ENCODE peak calls at places on chromosomes 12 and 14, in four cellular contexts. E is trophoblast cell, S is neuronal stem cell, Y is PC-3. V is an unnamed sample.

GRCh38 chr12:112828534-112828933 is 37.0 kb downstream of the RPH3A start:
- DNase-seq in E (no peak), S (no peak), Y (no peak), V (no peak)

GRCh38 chr12:93079976-93080375 is 150.9 kb upstream of the EEA1 start:
- DNase-seq in E (no peak), S (no peak), Y (no peak), V (no peak)

GRCh38 chr12:97131220-97131981 is 224.3 kb downstream of the NEDD1 start:
- DNase-seq in S (peak; percentile 87), E (peak; percentile 5), Y (no peak), V (no peak)

GRCh38 chr12:113528606-113529005 is 56.9 kb upstream of the LHX5 start:
- DNase-seq in S (no peak), Y (no peak), E (no peak), V (no peak)

GRCh38 chr14:64092940-64093339 is 201.2 kb downstream of the ESR2 start:
- DNase-seq in S (no peak), Y (peak; percentile 57), E (no peak), V (no peak)

GRCh38 chr14:80987235-80988032 is 32.0 kb downstream of the TSHR start:
- DNase-seq in E (peak; percentile 71), Y (peak; percentile 87), S (peak; percentile 61), V (peak; percentile 73)

GRCh38 chr14:54818201-54819133 is 84.2 kb downstream of the GCH1 start:
- DNase-seq in S (no peak), E (peak; percentile 60), Y (peak; percentile 85), V (peak; percentile 20)

GRCh38 chr12:109134186-109134917 is 18.0 kb downstream of the ACACB start:
- DNase-seq in S (no peak), E (peak; percentile 36), Y (peak; percentile 63), V (no peak)

GRCh38 chr14:23617539-23617938 is 18.6 kb upstream of the DHRS2 start:
- DNase-seq in E (no peak), Y (no peak), S (no peak), V (no peak)

GRCh38 chr12:117134059-117134458 is 34.8 kb upstream of the TESC start:
- DNase-seq in S (no peak), E (no peak), Y (no peak), V (peak; percentile 24)

GRCh38 chr12:55651314-55651703 is 14.6 kb downstream of the OR10P1 start:
- DNase-seq in Y (no peak), E (no peak), S (no peak), V (no peak)

GRCh38 chr12:91835693-91836092 is 310.0 kb downstream of the BTG1 start:
- DNase-seq in E (no peak), Y (no peak), S (no peak), V (no peak)

GRCh38 chr12:95216704-95217376 is 427 bp downstream of the FGD6 start:
- DNase-seq in Y (peak; percentile 64), E (peak; percentile 40), S (no peak), V (peak; percentile 61)

GRCh38 chr12:19130224-19131019 is 889 bp downstream of the PLEKHA5 start:
- DNase-seq in E (no peak), Y (peak; percentile 27), S (peak; percentile 33), V (peak; percentile 44)

GRCh38 chr12:98422809-98423208 is 92.6 kb upstream of the TMPO start:
- DNase-seq in E (no peak), Y (peak; percentile 42), S (no peak), V (peak; percentile 33)

GRCh38 chr12:83710851-83711250 is 1024.1 kb downstream of the TMTC2 start:
- DNase-seq in S (no peak), Y (no peak), E (no peak), V (no peak)

GRCh38 chr14:56268653-56269052 is 150.4 kb downstream of the PELI2 start:
- DNase-seq in S (no peak), Y (no peak), E (no peak), V (no peak)

GRCh38 chr12:51372021-51372420 is 19.2 kb downstream of the GALNT6 start:
- DNase-seq in S (no peak), E (no peak), Y (peak; percentile 36), V (no peak)

GRCh38 chr12:51368640-51369517 is 22.3 kb downstream of the GALNT6 start:
- DNase-seq in Y (no peak), E (no peak), S (no peak), V (peak; percentile 74)

GRCh38 chr12:51371295-51371953 is 19.8 kb downstream of the GALNT6 start:
- DNase-seq in E (peak; percentile 91), Y (peak; percentile 98), S (peak; percentile 86), V (peak; percentile 96)

GRCh38 chr12:51370667-51371066 is 20.5 kb downstream of the GALNT6 start:
- DNase-seq in Y (no peak), E (no peak), S (no peak), V (no peak)

GRCh38 chr12:51369581-51369980 is 21.6 kb downstream of the GALNT6 start:
- DNase-seq in S (no peak), E (no peak), Y (no peak), V (no peak)
- H3K4me1 ChIP-seq in S (peaks cover 4% of the 10 kb centered on the region), E (peaks cover 22% of the 10 kb centered on the region), Y (peaks cover 42% of the 10 kb centered on the region), V (peaks cover 48% of the 10 kb centered on the region)

GRCh38 chr12:87160848-87161601 is 868.2 kb downstream of the C12orf50 start:
- DNase-seq in S (no peak), Y (peak; percentile 94), E (no peak), V (no peak)

GRCh38 chr12:87165733-87166375 is 863.3 kb downstream of the C12orf50 start:
- DNase-seq in S (no peak), E (no peak), Y (no peak), V (no peak)

GRCh38 chr12:87157791-87158190 is 871.4 kb downstream of the C12orf50 start:
- DNase-seq in Y (peak; percentile 95), E (peak; percentile 60), S (no peak), V (no peak)

DNA sequence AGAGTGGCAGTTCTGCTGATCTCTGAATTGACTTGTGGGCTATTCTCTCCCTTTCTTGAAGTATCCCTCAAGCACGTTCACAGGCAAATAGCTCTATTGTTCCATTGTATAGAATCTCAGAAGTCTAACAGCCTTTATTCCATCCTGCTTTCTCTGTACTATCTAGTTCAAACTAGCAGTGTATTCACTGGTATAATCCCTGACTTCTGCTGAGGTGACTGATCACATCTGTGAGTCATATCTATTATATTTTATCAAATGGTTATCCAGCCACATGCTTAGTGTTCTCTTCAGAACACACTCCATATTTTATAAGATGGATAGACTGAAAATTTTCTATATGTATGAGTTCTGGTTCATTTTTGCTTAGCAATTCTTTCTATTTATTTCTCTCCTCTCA is 866.1 kb downstream of the C12orf50 start:
- DNase-seq in S (no peak), E (no peak), Y (no peak), V (no peak)
- H3K4me2 ChIP-seq in S (no peak overlapping the region), E (no peak overlapping the region), Y (no peak overlapping the region), V (no peak overlapping the region)

GRCh38 chr14:79712302-79712950 is 498.9 kb downstream of the DIO2 start:
- DNase-seq in E (no peak), S (no peak), Y (no peak), V (no peak)
- H3K4me1 ChIP-seq in E (no peaks in the 10 kb centered on the region), S (peaks cover 4% of the 10 kb centered on the region), Y (peaks cover 15% of the 10 kb centered on the region), V (no peaks in the 10 kb centered on the region)

DNA sequence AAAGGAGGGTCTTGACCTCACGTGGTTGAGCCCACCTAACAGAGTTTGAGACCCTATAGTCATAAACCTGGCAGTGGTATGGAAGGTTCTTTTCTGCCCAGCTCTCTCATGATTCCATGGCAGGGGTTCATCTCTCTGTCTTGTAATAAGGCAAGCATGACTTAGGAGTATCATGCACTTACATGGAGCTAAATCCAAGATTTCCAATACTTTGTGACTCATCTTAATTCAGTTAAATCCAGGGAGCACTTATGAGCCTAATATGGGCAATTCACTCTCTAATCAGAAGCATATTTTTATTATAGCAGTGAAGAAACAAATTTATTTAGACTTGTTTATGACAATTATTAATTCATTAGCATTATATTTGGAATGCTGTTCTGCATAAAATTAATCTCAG is 131.8 kb upstream of the CPSF6 start:
- DNase-seq in Y (no peak), E (no peak), S (no peak), V (no peak)
- H3K4me2 ChIP-seq in Y (no peak overlapping the region), E (no peak overlapping the region), S (no peak overlapping the region), V (no peak overlapping the region)

GRCh38 chr14:103526247-103526913 is 2.6 kb upstream of the TRMT61A start:
- DNase-seq in Y (no peak), S (no peak), E (no peak), V (no peak)

GRCh38 chr14:103527408-103528157 is 1.4 kb upstream of the TRMT61A start:
- DNase-seq in Y (no peak), E (no peak), S (no peak), V (no peak)

GRCh38 chr14:103528158-103528511 is 861 bp upstream of the TRMT61A start:
- DNase-seq in E (no peak), S (no peak), Y (no peak), V (no peak)

GRCh38 chr14:103528512-103529382 is at the start of gene TRMT61A:
- DNase-seq in Y (peak; percentile 85), S (peak; percentile 75), E (peak; percentile 51), V (peak; percentile 49)

DNA sequence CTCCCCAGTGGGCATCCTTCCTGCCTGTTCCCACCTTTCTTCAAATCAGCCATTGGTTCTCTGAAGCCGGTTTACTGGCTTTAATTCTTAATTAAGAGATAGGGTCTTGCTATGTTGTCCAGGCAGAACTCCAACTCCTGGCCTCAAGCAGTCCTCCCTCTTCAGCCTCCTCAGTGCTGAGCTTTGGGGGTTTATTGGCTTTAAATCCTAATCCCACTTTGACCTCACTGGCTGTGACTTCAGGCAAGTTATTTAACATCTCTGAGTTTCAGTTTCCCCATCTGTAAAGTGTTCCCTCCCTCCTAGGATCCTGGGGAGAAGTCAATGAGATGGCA is 2.1 kb upstream of the TRMT61A start:
- DNase-seq in Y (no peak), S (no peak), E (no peak), V (no peak)
- H3K4me1 ChIP-seq in Y (peaks cover 22% of the 10 kb centered on the region), S (peaks cover 39% of the 10 kb centered on the region), E (peaks cover 22% of the 10 kb centered on the region), V (peaks cover 11% of the 10 kb centered on the region)

V was measured in endothelial cell of umbilical vein.